ENCODE peak calls at places on chromosomes 16 and 17, in five cellular contexts. H, Z, K, J and F are unnamed samples.

GRCh38 chr16:53945996-53946395 is 242.0 kb downstream of the FTO start:
- DNase-seq in J (no peak), Z (peak), K (peak), H (no peak), F (peak)

GRCh38 chr17:40192961-40193360 is 15.7 kb downstream of the RAPGEFL1 start:
- DNase-seq in H (no peak), J (no peak), Z (no peak), K (no peak), F (no peak)

GRCh38 chr16:79090966-79091365 is 509.6 kb downstream of the MAF start:
- DNase-seq in Z (no peak), K (no peak), J (no peak), H (no peak), F (no peak)

GRCh38 chr17:65231662-65232335 is 94.6 kb downstream of the RGS9 start:
- DNase-seq in J (no peak), K (peak), H (peak), Z (peak), F (peak)

GRCh38 chr16:70661918-70662641 is 15.7 kb downstream of the IL34 start:
- DNase-seq in H (peak), K (peak), J (no peak), Z (no peak), F (no peak)

GRCh38 chr17:43924558-43924957 is 17.2 kb upstream of the MPP2 start:
- DNase-seq in K (no peak), J (no peak), Z (no peak), H (no peak), F (no peak)

GRCh38 chr17:6710317-6710716 is 2.9 kb downstream of the SLC13A5 start:
- DNase-seq in Z (no peak), K (peak), J (no peak), H (no peak), F (no peak)

GRCh38 chr16:75491876-75492275 is 3.4 kb downstream of the CHST6 start:
- DNase-seq in J (no peak), Z (no peak), K (peak), H (no peak), F (peak)

GRCh38 chr17:66755101-66755943 is 79.6 kb upstream of the CACNG5 start:
- DNase-seq in H (no peak), K (no peak), J (no peak), Z (no peak), F (no peak)

GRCh38 chr16:89290887-89291286 is 73.4 kb downstream of the ZNF778 start:
- DNase-seq in J (no peak), Z (no peak), H (no peak), K (no peak), F (no peak)

GRCh38 chr16:56273615-56274014 is 82.3 kb downstream of the GNAO1 start:
- DNase-seq in K (no peak), Z (no peak), J (no peak), H (no peak), F (no peak)

GRCh38 chr16:77540656-77541055 is 105.8 kb upstream of the ADAMTS18 start:
- DNase-seq in Z (no peak), K (no peak), J (no peak), H (peak), F (no peak)

GRCh38 chr16:77585852-77586251 is 136.5 kb upstream of the NUDT7 start:
- DNase-seq in H (peak), J (no peak), K (no peak), Z (no peak), F (no peak)

GRCh38 chr16:66924527-66925321 is 611 bp downstream of the RRAD start:
- DNase-seq in K (peak), H (no peak), J (no peak), Z (no peak), F (no peak)

GRCh38 chr17:61658183-61658582 is 67.2 kb upstream of the NACA2 start:
- DNase-seq in Z (no peak), H (no peak), J (no peak), K (peak), F (no peak)

GRCh38 chr16:85794696-85795095 is 4.6 kb downstream of the EMC8 start:
- DNase-seq in J (no peak), K (no peak), H (no peak), Z (no peak), F (no peak)

GRCh38 chr17:13537871-13538643 is 63.7 kb downstream of the HS3ST3A1 start:
- DNase-seq in Z (no peak), J (no peak), H (no peak), K (peak), F (no peak)

GRCh38 chr16:69476920-69477418 is 52.5 kb downstream of the CYB5B start:
- DNase-seq in K (peak), J (peak), Z (peak), H (peak), F (peak)

GRCh38 chr16:75099738-75100615 is 16.6 kb downstream of the LDHD start:
- DNase-seq in Z (no peak), J (no peak), K (no peak), H (no peak), F (no peak)

GRCh38 chr17:50681260-50682200 is 26.2 kb downstream of the ANKRD40 start:
- DNase-seq in K (peak), J (no peak), H (peak), Z (peak), F (peak)

GRCh38 chr17:39598635-39599005 is 9.1 kb downstream of the NEUROD2 start:
- DNase-seq in J (no peak), H (no peak), Z (no peak), K (no peak), F (no peak)

GRCh38 chr16:57562669-57563486 is 20.4 kb downstream of the ADGRG5 start:
- DNase-seq in K (no peak), H (no peak), J (peak), Z (no peak), F (no peak)

DNA sequence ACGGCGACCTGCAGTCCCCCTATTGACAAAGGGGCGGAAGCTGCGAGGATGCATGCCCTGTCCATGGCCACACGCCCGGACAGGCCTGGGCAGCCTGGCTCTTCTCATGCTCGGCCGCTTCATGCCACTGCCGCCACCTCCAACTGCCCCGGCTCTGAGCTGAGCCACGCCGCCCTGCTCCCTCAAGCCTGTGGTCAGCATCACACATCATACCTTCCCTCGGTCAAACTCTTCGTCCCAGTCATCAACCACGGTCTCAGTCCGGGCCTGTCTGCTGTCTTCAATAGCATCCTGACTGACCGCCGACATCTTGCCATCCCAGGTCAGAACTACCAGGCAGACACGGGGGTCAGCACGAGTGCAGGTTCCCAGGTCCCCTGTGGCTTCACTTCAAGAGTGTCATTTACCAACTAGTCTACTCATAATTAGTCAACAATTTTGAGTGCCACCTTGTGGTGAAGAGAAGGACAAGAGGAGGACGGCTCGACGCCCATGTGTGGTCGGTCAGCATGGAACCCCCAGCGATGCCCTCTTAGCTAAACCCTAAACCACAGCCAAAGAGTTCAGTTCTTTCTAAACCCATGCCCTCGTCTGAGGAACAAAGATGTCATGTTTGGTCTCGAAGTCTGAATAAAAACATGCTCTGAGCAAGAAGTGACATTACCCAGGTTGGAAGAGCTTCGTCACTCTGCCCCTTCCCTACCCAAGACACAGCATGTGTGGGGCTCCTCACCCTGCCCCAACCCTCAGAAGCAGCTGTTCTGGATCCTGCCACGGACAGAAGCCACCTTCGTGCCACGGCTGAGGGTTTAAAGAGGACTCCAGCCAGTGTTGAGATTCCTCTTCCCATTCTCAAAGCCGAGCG is 16.9 kb upstream of the CYTH1 start:
- DNase-seq in K (peak), J (no peak), Z (no peak), H (no peak), F (no peak)
- TF ChIP-seq CTCF in K (peak), J (peak), Z (peak), H (peak), F (peak)

DNA sequence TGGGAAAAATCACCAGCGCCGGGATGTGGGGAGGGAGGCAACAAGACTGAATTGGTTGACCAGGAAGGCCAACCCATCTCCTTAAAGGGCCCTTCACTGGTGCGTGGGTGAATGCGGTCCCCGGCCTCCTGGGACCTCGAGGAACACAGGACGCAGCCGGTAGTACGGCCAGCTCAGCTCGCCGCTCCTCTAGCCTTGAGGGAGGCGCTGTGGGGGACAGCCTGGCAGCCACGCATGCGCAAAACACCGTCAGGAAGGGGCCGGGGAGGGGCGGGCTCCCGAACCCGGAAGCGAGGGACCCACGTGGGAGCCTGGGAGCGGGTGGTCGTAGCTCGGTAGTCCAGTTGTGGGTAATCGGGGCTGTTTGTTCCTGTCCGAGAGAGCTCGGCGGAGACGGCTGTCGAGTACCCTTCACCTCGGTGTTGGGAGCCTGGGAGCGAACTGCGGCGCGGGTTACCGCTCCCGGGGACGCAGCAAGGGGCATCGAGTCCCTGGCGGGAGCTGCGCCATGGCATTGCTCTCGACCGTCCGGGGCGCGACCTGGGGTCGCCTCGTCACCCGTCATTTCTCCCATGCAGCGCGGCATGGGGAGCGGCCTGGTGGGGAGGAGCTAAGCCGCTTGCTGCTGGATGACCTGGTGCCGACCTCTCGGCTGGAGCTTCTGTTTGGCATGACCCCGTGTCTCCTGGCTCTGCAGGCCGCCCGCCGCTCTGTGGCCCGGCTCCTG is at the start of gene MRM1:
- DNase-seq in Z (peak), K (peak), H (peak), J (peak), F (peak)
- TF ChIP-seq CTCF in Z (no peak), K (no peak), H (peak), J (no peak), F (no peak)

GRCh38 chr17:79974786-79975497 is 60.7 kb downstream of the TBC1D16 start:
- DNase-seq in J (no peak), Z (no peak), K (no peak), H (no peak), F (no peak)
- TF ChIP-seq CTCF in J (peak), Z (no peak), K (no peak), H (peak), F (peak)

DNA sequence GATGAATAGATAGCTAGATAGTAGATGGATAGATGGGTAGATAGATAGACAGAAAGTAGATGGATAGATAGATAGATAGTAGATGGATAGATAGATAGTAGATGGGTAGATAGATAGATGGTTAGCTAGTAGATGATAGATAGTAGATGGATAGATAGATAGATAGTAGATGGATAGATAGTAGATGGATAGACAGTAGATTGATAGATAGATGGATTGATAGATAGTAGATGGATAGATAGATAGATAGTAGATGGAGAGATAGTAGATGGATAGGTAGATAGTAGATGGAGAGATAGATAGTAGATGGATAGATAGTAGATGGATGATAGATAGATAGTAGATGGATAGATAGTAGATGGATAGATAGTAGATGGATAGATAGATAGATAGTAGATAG is 40.4 kb downstream of the PIK3R5 start:
- DNase-seq in K (no peak), J (no peak), H (no peak), Z (no peak), F (no peak)
- TF ChIP-seq CTCF in K (no peak), J (no peak), H (no peak), Z (no peak), F (no peak)

DNA sequence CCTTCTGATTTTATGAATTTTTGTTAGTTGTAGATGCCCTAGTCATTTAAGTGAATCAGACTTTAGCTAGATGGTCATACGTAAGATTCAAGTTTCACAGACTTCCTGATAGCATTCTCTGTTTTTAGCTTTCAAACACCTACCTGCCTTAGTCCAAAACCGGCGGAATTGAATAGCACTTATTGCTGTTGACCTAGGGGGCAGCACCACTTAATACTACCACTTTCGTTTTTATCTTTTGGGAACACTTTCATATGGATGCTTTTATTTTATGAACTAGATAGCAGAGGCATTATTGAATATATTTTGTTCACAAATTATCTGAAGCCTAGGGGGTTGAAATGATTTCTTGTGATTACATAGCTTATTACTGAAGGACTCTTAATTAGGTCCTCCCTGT is 31.5 kb downstream of the TADA2A start:
- DNase-seq in H (no peak), K (no peak), Z (no peak), J (no peak), F (no peak)
- TF ChIP-seq CTCF in H (peak), K (no peak), Z (peak), J (no peak), F (peak)